ENCODE peak calls at places on chromosomes 6 and 20, in nine cellular contexts. One of them, this sample, is unnamed.

GRCh38 chr6:34098045-34098936 is 47.6 kb downstream of the GRM4 start:
- DNase-seq in hepatic stellate cell: no peak
- DNase-seq in iris pigment epithelial cell: no peak
- DNase-seq in EL: no peak
- DNase-seq in CD8-positive, alpha-beta memory T cell: no peak
- DNase-seq in keratinocyte: no peak
- DNase-seq in epithelial cell of proximal tubule: no peak
- DNase-seq in activated T-cell treated with anti-CD3 and anti-CD28 coated beads for 1 hour: no peak
- DNase-seq in amniotic stem cell: no peak
- DNase-seq in this sample: no peak

GRCh38 chr6:108171291-108171917 is 5.6 kb downstream of the NR2E1 start:
- DNase-seq in CD8-positive, alpha-beta memory T cell: no peak
- DNase-seq in amniotic stem cell: no peak
- DNase-seq in EL: no peak
- DNase-seq in hepatic stellate cell: no peak
- DNase-seq in iris pigment epithelial cell: no peak
- DNase-seq in epithelial cell of proximal tubule: no peak
- DNase-seq in activated T-cell treated with anti-CD3 and anti-CD28 coated beads for 1 hour: no peak
- DNase-seq in keratinocyte: no peak
- DNase-seq in this sample: no peak

GRCh38 chr6:156423075-156423474 is 354.1 kb upstream of the ARID1B start:
- DNase-seq in hepatic stellate cell: no peak
- DNase-seq in epithelial cell of proximal tubule: no peak
- DNase-seq in CD8-positive, alpha-beta memory T cell: no peak
- DNase-seq in amniotic stem cell: no peak
- DNase-seq in activated T-cell treated with anti-CD3 and anti-CD28 coated beads for 1 hour: no peak
- DNase-seq in keratinocyte: no peak
- DNase-seq in iris pigment epithelial cell: peak
- DNase-seq in EL: no peak
- DNase-seq in this sample: no peak

GRCh38 chr6:11853678-11854417 is 75.2 kb upstream of the ADTRP start:
- DNase-seq in CD8-positive, alpha-beta memory T cell: no peak
- DNase-seq in EL: no peak
- DNase-seq in amniotic stem cell: no peak
- DNase-seq in epithelial cell of proximal tubule: peak
- DNase-seq in keratinocyte: no peak
- DNase-seq in activated T-cell treated with anti-CD3 and anti-CD28 coated beads for 1 hour: no peak
- DNase-seq in iris pigment epithelial cell: no peak
- DNase-seq in hepatic stellate cell: no peak
- DNase-seq in this sample: peak

GRCh38 chr20:58179432-58180099 is 48.9 kb downstream of the ANKRD60 start:
- DNase-seq in iris pigment epithelial cell: peak
- DNase-seq in amniotic stem cell: no peak
- DNase-seq in hepatic stellate cell: peak
- DNase-seq in keratinocyte: no peak
- DNase-seq in CD8-positive, alpha-beta memory T cell: peak
- DNase-seq in EL: peak
- DNase-seq in epithelial cell of proximal tubule: no peak
- DNase-seq in activated T-cell treated with anti-CD3 and anti-CD28 coated beads for 1 hour: peak
- DNase-seq in this sample: peak

GRCh38 chr6:77034161-77034560 is 429.1 kb downstream of the HTR1B start:
- DNase-seq in CD8-positive, alpha-beta memory T cell: no peak
- DNase-seq in activated T-cell treated with anti-CD3 and anti-CD28 coated beads for 1 hour: no peak
- DNase-seq in iris pigment epithelial cell: peak
- DNase-seq in hepatic stellate cell: peak
- DNase-seq in epithelial cell of proximal tubule: peak
- DNase-seq in amniotic stem cell: peak
- DNase-seq in EL: peak
- DNase-seq in keratinocyte: peak
- DNase-seq in this sample: no peak

GRCh38 chr6:90295854-90296345 is 743 bp downstream of the BACH2 start:
- DNase-seq in amniotic stem cell: no peak
- DNase-seq in keratinocyte: no peak
- DNase-seq in EL: peak
- DNase-seq in epithelial cell of proximal tubule: no peak
- DNase-seq in CD8-positive, alpha-beta memory T cell: peak
- DNase-seq in hepatic stellate cell: peak
- DNase-seq in iris pigment epithelial cell: peak
- DNase-seq in activated T-cell treated with anti-CD3 and anti-CD28 coated beads for 1 hour: peak
- DNase-seq in this sample: no peak

GRCh38 chr6:21915707-21916399 is 322.3 kb downstream of the SOX4 start:
- DNase-seq in CD8-positive, alpha-beta memory T cell: no peak
- DNase-seq in activated T-cell treated with anti-CD3 and anti-CD28 coated beads for 1 hour: no peak
- DNase-seq in EL: peak
- DNase-seq in amniotic stem cell: no peak
- DNase-seq in epithelial cell of proximal tubule: no peak
- DNase-seq in iris pigment epithelial cell: peak
- DNase-seq in hepatic stellate cell: peak
- DNase-seq in keratinocyte: no peak
- DNase-seq in this sample: no peak

GRCh38 chr20:62470003-62470402 is 5.8 kb downstream of the GATA5 start:
- DNase-seq in EL: no peak
- DNase-seq in amniotic stem cell: no peak
- DNase-seq in activated T-cell treated with anti-CD3 and anti-CD28 coated beads for 1 hour: no peak
- DNase-seq in hepatic stellate cell: no peak
- DNase-seq in keratinocyte: no peak
- DNase-seq in iris pigment epithelial cell: no peak
- DNase-seq in epithelial cell of proximal tubule: no peak
- DNase-seq in CD8-positive, alpha-beta memory T cell: no peak
- DNase-seq in this sample: no peak

GRCh38 chr20:37932074-37932473 is 29.1 kb downstream of the VSTM2L start:
- DNase-seq in activated T-cell treated with anti-CD3 and anti-CD28 coated beads for 1 hour: no peak
- DNase-seq in iris pigment epithelial cell: no peak
- DNase-seq in hepatic stellate cell: no peak
- DNase-seq in keratinocyte: no peak
- DNase-seq in CD8-positive, alpha-beta memory T cell: no peak
- DNase-seq in EL: no peak
- DNase-seq in epithelial cell of proximal tubule: no peak
- DNase-seq in amniotic stem cell: no peak
- DNase-seq in this sample: no peak

This sample was measured in HL-60.